ENCODE peak calls at places on chromosome X, in nine cellular contexts. One of them, this sample, is unnamed.

GRCh38 chrX:134388161-134389109 is 71.5 kb upstream of the HPRT1 start:
- DNase-seq in NCI-H2107: no peak
- DNase-seq in NCI-H2029 treated with DMSO at 0.1 percent for 48 hours: no peak
- DNase-seq in left lung: no peak
- DNase-seq in GM10248: peak
- DNase-seq in nucleus accumbens: no peak
- DNase-seq in fibroblast of pulmonary artery: no peak
- DNase-seq in astrocyte: no peak
- DNase-seq in nephron progenitor cell: no peak
- DNase-seq in this sample: no peak

GRCh38 chrX:134990475-134991473 is at the start of gene SMIM10:
- DNase-seq in NCI-H2107: no peak
- DNase-seq in NCI-H2029 treated with DMSO at 0.1 percent for 48 hours: no peak
- DNase-seq in left lung: peak
- DNase-seq in GM10248: peak
- DNase-seq in nucleus accumbens: peak
- DNase-seq in fibroblast of pulmonary artery: peak
- DNase-seq in astrocyte: peak
- DNase-seq in nephron progenitor cell: peak
- DNase-seq in this sample: peak

GRCh38 chrX:120718969-120719368 is 89.1 kb upstream of the C1GALT1C1 start:
- DNase-seq in NCI-H2107: no peak
- DNase-seq in NCI-H2029 treated with DMSO at 0.1 percent for 48 hours: no peak
- DNase-seq in left lung: no peak
- DNase-seq in GM10248: no peak
- DNase-seq in nucleus accumbens: no peak
- DNase-seq in fibroblast of pulmonary artery: no peak
- DNase-seq in astrocyte: no peak
- DNase-seq in nephron progenitor cell: no peak
- DNase-seq in this sample: no peak

GRCh38 chrX:140249122-140249521 is 255.7 kb downstream of the SOX3 start:
- DNase-seq in NCI-H2107: no peak
- DNase-seq in NCI-H2029 treated with DMSO at 0.1 percent for 48 hours: no peak
- DNase-seq in left lung: no peak
- DNase-seq in GM10248: no peak
- DNase-seq in nucleus accumbens: no peak
- DNase-seq in fibroblast of pulmonary artery: no peak
- DNase-seq in astrocyte: no peak
- DNase-seq in nephron progenitor cell: no peak
- DNase-seq in this sample: no peak

GRCh38 chrX:53028678-53029077 is 19.9 kb upstream of the GPR173 start:
- DNase-seq in NCI-H2107: no peak
- DNase-seq in NCI-H2029 treated with DMSO at 0.1 percent for 48 hours: no peak
- DNase-seq in left lung: no peak
- DNase-seq in GM10248: no peak
- DNase-seq in nucleus accumbens: no peak
- DNase-seq in fibroblast of pulmonary artery: peak
- DNase-seq in astrocyte: no peak
- DNase-seq in nephron progenitor cell: no peak
- DNase-seq in this sample: no peak

GRCh38 chrX:35711281-35711680 is 86.9 kb upstream of the MAGEB16 start:
- DNase-seq in NCI-H2107: no peak
- DNase-seq in NCI-H2029 treated with DMSO at 0.1 percent for 48 hours: no peak
- DNase-seq in left lung: no peak
- DNase-seq in GM10248: no peak
- DNase-seq in nucleus accumbens: no peak
- DNase-seq in fibroblast of pulmonary artery: peak
- DNase-seq in astrocyte: peak
- DNase-seq in nephron progenitor cell: no peak
- DNase-seq in this sample: no peak

GRCh38 chrX:118347131-118347530 is 1.2 kb downstream of the WDR44 start:
- DNase-seq in NCI-H2107: no peak
- DNase-seq in NCI-H2029 treated with DMSO at 0.1 percent for 48 hours: no peak
- DNase-seq in left lung: no peak
- DNase-seq in GM10248: peak
- DNase-seq in nucleus accumbens: no peak
- DNase-seq in fibroblast of pulmonary artery: peak
- DNase-seq in astrocyte: peak
- DNase-seq in nephron progenitor cell: no peak
- DNase-seq in this sample: no peak

GRCh38 chrX:96540111-96540631 is 144.5 kb upstream of the DIAPH2 start:
- DNase-seq in NCI-H2107: no peak
- DNase-seq in NCI-H2029 treated with DMSO at 0.1 percent for 48 hours: no peak
- DNase-seq in left lung: no peak
- DNase-seq in GM10248: no peak
- DNase-seq in nucleus accumbens: no peak
- DNase-seq in fibroblast of pulmonary artery: no peak
- DNase-seq in astrocyte: no peak
- DNase-seq in nephron progenitor cell: no peak
- DNase-seq in this sample: no peak

GRCh38 chrX:136747003-136747986 is 33.4 kb downstream of the ARHGEF6 start:
- DNase-seq in NCI-H2107: no peak
- DNase-seq in NCI-H2029 treated with DMSO at 0.1 percent for 48 hours: no peak
- DNase-seq in left lung: no peak
- DNase-seq in GM10248: no peak
- DNase-seq in nucleus accumbens: no peak
- DNase-seq in fibroblast of pulmonary artery: no peak
- DNase-seq in astrocyte: no peak
- DNase-seq in nephron progenitor cell: no peak
- DNase-seq in this sample: no peak

GRCh38 chrX:110381216-110381615 is 22.6 kb downstream of the RTL9 start:
- DNase-seq in NCI-H2107: no peak
- DNase-seq in NCI-H2029 treated with DMSO at 0.1 percent for 48 hours: no peak
- DNase-seq in left lung: no peak
- DNase-seq in GM10248: no peak
- DNase-seq in nucleus accumbens: no peak
- DNase-seq in fibroblast of pulmonary artery: no peak
- DNase-seq in astrocyte: peak
- DNase-seq in nephron progenitor cell: no peak
- DNase-seq in this sample: no peak

GRCh38 chrX:87728024-87728423 is 210.4 kb downstream of the KLHL4 start:
- DNase-seq in NCI-H2107: no peak
- DNase-seq in NCI-H2029 treated with DMSO at 0.1 percent for 48 hours: no peak
- DNase-seq in left lung: no peak
- DNase-seq in GM10248: no peak
- DNase-seq in nucleus accumbens: no peak
- DNase-seq in fibroblast of pulmonary artery: no peak
- DNase-seq in astrocyte: no peak
- DNase-seq in nephron progenitor cell: no peak
- DNase-seq in this sample: no peak

GRCh38 chrX:100768679-100769338 is 36.9 kb upstream of the SYTL4 start:
- DNase-seq in NCI-H2107: peak
- DNase-seq in NCI-H2029 treated with DMSO at 0.1 percent for 48 hours: peak
- DNase-seq in left lung: peak
- DNase-seq in GM10248: peak
- DNase-seq in nucleus accumbens: peak
- DNase-seq in fibroblast of pulmonary artery: peak
- DNase-seq in astrocyte: peak
- DNase-seq in nephron progenitor cell: peak
- DNase-seq in this sample: peak

GRCh38 chrX:153649178-153649914 is 2.3 kb downstream of the DUSP9 start:
- DNase-seq in NCI-H2107: no peak
- DNase-seq in NCI-H2029 treated with DMSO at 0.1 percent for 48 hours: peak
- DNase-seq in left lung: peak
- DNase-seq in GM10248: peak
- DNase-seq in nucleus accumbens: no peak
- DNase-seq in fibroblast of pulmonary artery: no peak
- DNase-seq in astrocyte: no peak
- DNase-seq in nephron progenitor cell: peak
- DNase-seq in this sample: peak

GRCh38 chrX:13876652-13877051 is 59.8 kb upstream of the GPM6B start:
- DNase-seq in NCI-H2107: no peak
- DNase-seq in NCI-H2029 treated with DMSO at 0.1 percent for 48 hours: no peak
- DNase-seq in left lung: no peak
- DNase-seq in GM10248: no peak
- DNase-seq in nucleus accumbens: peak
- DNase-seq in fibroblast of pulmonary artery: peak
- DNase-seq in astrocyte: peak
- DNase-seq in nephron progenitor cell: no peak
- DNase-seq in this sample: no peak

GRCh38 chrX:85914431-85914830 is 132.9 kb downstream of the CHM start:
- DNase-seq in NCI-H2107: no peak
- DNase-seq in NCI-H2029 treated with DMSO at 0.1 percent for 48 hours: no peak
- DNase-seq in left lung: no peak
- DNase-seq in GM10248: no peak
- DNase-seq in nucleus accumbens: no peak
- DNase-seq in fibroblast of pulmonary artery: no peak
- DNase-seq in astrocyte: no peak
- DNase-seq in nephron progenitor cell: no peak
- DNase-seq in this sample: no peak

GRCh38 chrX:50635811-50636365 is 165.3 kb upstream of the DGKK start:
- DNase-seq in NCI-H2107: no peak
- DNase-seq in NCI-H2029 treated with DMSO at 0.1 percent for 48 hours: no peak
- DNase-seq in left lung: no peak
- DNase-seq in GM10248: no peak
- DNase-seq in nucleus accumbens: no peak
- DNase-seq in fibroblast of pulmonary artery: no peak
- DNase-seq in astrocyte: no peak
- DNase-seq in nephron progenitor cell: no peak
- DNase-seq in this sample: no peak

GRCh38 chrX:119417842-119418241 is 18.7 kb downstream of the SLC25A43 start:
- DNase-seq in NCI-H2107: no peak
- DNase-seq in NCI-H2029 treated with DMSO at 0.1 percent for 48 hours: no peak
- DNase-seq in left lung: no peak
- DNase-seq in GM10248: no peak
- DNase-seq in nucleus accumbens: no peak
- DNase-seq in fibroblast of pulmonary artery: peak
- DNase-seq in astrocyte: no peak
- DNase-seq in nephron progenitor cell: no peak
- DNase-seq in this sample: no peak

GRCh38 chrX:68420559-68420958 is 12.7 kb downstream of the OPHN1 start:
- DNase-seq in NCI-H2107: no peak
- DNase-seq in NCI-H2029 treated with DMSO at 0.1 percent for 48 hours: no peak
- DNase-seq in left lung: no peak
- DNase-seq in GM10248: no peak
- DNase-seq in nucleus accumbens: no peak
- DNase-seq in fibroblast of pulmonary artery: no peak
- DNase-seq in astrocyte: peak
- DNase-seq in nephron progenitor cell: no peak
- DNase-seq in this sample: no peak

GRCh38 chrX:47577424-47577823 is 4.8 kb upstream of the TIMP1 start:
- DNase-seq in NCI-H2107: no peak
- DNase-seq in NCI-H2029 treated with DMSO at 0.1 percent for 48 hours: no peak
- DNase-seq in left lung: no peak
- DNase-seq in GM10248: peak
- DNase-seq in nucleus accumbens: no peak
- DNase-seq in fibroblast of pulmonary artery: peak
- DNase-seq in astrocyte: no peak
- DNase-seq in nephron progenitor cell: no peak
- DNase-seq in this sample: no peak

GRCh38 chrX:107856289-107856688 is 30.6 kb downstream of the MID2 start:
- DNase-seq in NCI-H2107: no peak
- DNase-seq in NCI-H2029 treated with DMSO at 0.1 percent for 48 hours: no peak
- DNase-seq in left lung: no peak
- DNase-seq in GM10248: no peak
- DNase-seq in nucleus accumbens: no peak
- DNase-seq in fibroblast of pulmonary artery: no peak
- DNase-seq in astrocyte: no peak
- DNase-seq in nephron progenitor cell: no peak
- DNase-seq in this sample: no peak

GRCh38 chrX:19640693-19641374 is 125.5 kb upstream of the MAP3K15 start:
- DNase-seq in NCI-H2107: no peak
- DNase-seq in NCI-H2029 treated with DMSO at 0.1 percent for 48 hours: no peak
- DNase-seq in left lung: no peak
- DNase-seq in GM10248: no peak
- DNase-seq in nucleus accumbens: no peak
- DNase-seq in fibroblast of pulmonary artery: no peak
- DNase-seq in astrocyte: no peak
- DNase-seq in nephron progenitor cell: no peak
- DNase-seq in this sample: no peak

GRCh38 chrX:108795240-108795639 is 58.9 kb upstream of the IRS4 start:
- DNase-seq in NCI-H2107: no peak
- DNase-seq in NCI-H2029 treated with DMSO at 0.1 percent for 48 hours: no peak
- DNase-seq in left lung: no peak
- DNase-seq in GM10248: no peak
- DNase-seq in nucleus accumbens: no peak
- DNase-seq in fibroblast of pulmonary artery: no peak
- DNase-seq in astrocyte: no peak
- DNase-seq in nephron progenitor cell: no peak
- DNase-seq in this sample: no peak

GRCh38 chrX:111182938-111183337 is 86.9 kb downstream of the PAK3 start:
- DNase-seq in NCI-H2107: no peak
- DNase-seq in NCI-H2029 treated with DMSO at 0.1 percent for 48 hours: no peak
- DNase-seq in left lung: no peak
- DNase-seq in GM10248: no peak
- DNase-seq in nucleus accumbens: no peak
- DNase-seq in fibroblast of pulmonary artery: no peak
- DNase-seq in astrocyte: no peak
- DNase-seq in nephron progenitor cell: no peak
- DNase-seq in this sample: no peak

GRCh38 chrX:150421816-150422215 is 58.7 kb downstream of the MAMLD1 start:
- DNase-seq in NCI-H2107: no peak
- DNase-seq in NCI-H2029 treated with DMSO at 0.1 percent for 48 hours: no peak
- DNase-seq in left lung: no peak
- DNase-seq in GM10248: no peak
- DNase-seq in nucleus accumbens: no peak
- DNase-seq in fibroblast of pulmonary artery: peak
- DNase-seq in astrocyte: peak
- DNase-seq in nephron progenitor cell: no peak
- DNase-seq in this sample: no peak

GRCh38 chrX:41600266-41600665 is 88.5 kb upstream of the GPR34 start:
- DNase-seq in NCI-H2107: no peak
- DNase-seq in NCI-H2029 treated with DMSO at 0.1 percent for 48 hours: no peak
- DNase-seq in left lung: no peak
- DNase-seq in GM10248: no peak
- DNase-seq in nucleus accumbens: no peak
- DNase-seq in fibroblast of pulmonary artery: peak
- DNase-seq in astrocyte: peak
- DNase-seq in nephron progenitor cell: no peak
- DNase-seq in this sample: no peak

GRCh38 chrX:18871161-18871880 is 112.6 kb downstream of the PHKA2 start:
- DNase-seq in NCI-H2107: no peak
- DNase-seq in NCI-H2029 treated with DMSO at 0.1 percent for 48 hours: no peak
- DNase-seq in left lung: no peak
- DNase-seq in GM10248: no peak
- DNase-seq in nucleus accumbens: no peak
- DNase-seq in fibroblast of pulmonary artery: peak
- DNase-seq in astrocyte: peak
- DNase-seq in nephron progenitor cell: no peak
- DNase-seq in this sample: no peak

GRCh38 chrX:52359614-52360232 is 9.1 kb upstream of the XAGE2 start:
- DNase-seq in NCI-H2107: no peak
- DNase-seq in NCI-H2029 treated with DMSO at 0.1 percent for 48 hours: no peak
- DNase-seq in left lung: no peak
- DNase-seq in GM10248: no peak
- DNase-seq in nucleus accumbens: no peak
- DNase-seq in fibroblast of pulmonary artery: peak
- DNase-seq in astrocyte: no peak
- DNase-seq in nephron progenitor cell: no peak
- DNase-seq in this sample: no peak

GRCh38 chrX:86348669-86349068 is 200.4 kb downstream of the DACH2 start:
- DNase-seq in NCI-H2107: no peak
- DNase-seq in NCI-H2029 treated with DMSO at 0.1 percent for 48 hours: no peak
- DNase-seq in left lung: no peak
- DNase-seq in GM10248: no peak
- DNase-seq in nucleus accumbens: no peak
- DNase-seq in fibroblast of pulmonary artery: no peak
- DNase-seq in astrocyte: no peak
- DNase-seq in nephron progenitor cell: no peak
- DNase-seq in this sample: no peak

GRCh38 chrX:13473666-13474516 is 95.5 kb upstream of the EGFL6 start:
- DNase-seq in NCI-H2107: no peak
- DNase-seq in NCI-H2029 treated with DMSO at 0.1 percent for 48 hours: no peak
- DNase-seq in left lung: no peak
- DNase-seq in GM10248: peak
- DNase-seq in nucleus accumbens: no peak
- DNase-seq in fibroblast of pulmonary artery: peak
- DNase-seq in astrocyte: no peak
- DNase-seq in nephron progenitor cell: no peak
- DNase-seq in this sample: no peak

GRCh38 chrX:16005899-16006298 is 117.5 kb upstream of the GRPR start:
- DNase-seq in NCI-H2107: no peak
- DNase-seq in NCI-H2029 treated with DMSO at 0.1 percent for 48 hours: no peak
- DNase-seq in left lung: no peak
- DNase-seq in GM10248: no peak
- DNase-seq in nucleus accumbens: no peak
- DNase-seq in fibroblast of pulmonary artery: no peak
- DNase-seq in astrocyte: no peak
- DNase-seq in nephron progenitor cell: no peak
- DNase-seq in this sample: no peak

GRCh38 chrX:76279007-76279406 is 106.1 kb downstream of the PBDC1 start:
- DNase-seq in NCI-H2107: no peak
- DNase-seq in NCI-H2029 treated with DMSO at 0.1 percent for 48 hours: peak
- DNase-seq in left lung: no peak
- DNase-seq in GM10248: peak
- DNase-seq in nucleus accumbens: peak
- DNase-seq in fibroblast of pulmonary artery: peak
- DNase-seq in astrocyte: peak
- DNase-seq in nephron progenitor cell: peak
- DNase-seq in this sample: no peak